ENCODE peak calls at places on chromosomes 5 and 9, in four cellular contexts. One of them, this sample, is unnamed.
A peak's percentile ranks its signal among the peaks of the same experiment; 100 is the strongest.

GRCh38 chr5:79021753-79022152 is 36.6 kb upstream of the ARSB start:
- DNase-seq in A549: no peak
- DNase-seq in K562: no peak
- DNase-seq in HepG2: no peak
- DNase-seq in this sample: no peak

GRCh38 chr9:70488793-70489105 is 74.3 kb upstream of the KLF9 start:
- DNase-seq in A549: no peak
- DNase-seq in K562: no peak
- DNase-seq in HepG2: no peak
- DNase-seq in this sample: no peak

GRCh38 chr9:87342743-87343142 is 154.9 kb upstream of the DAPK1 start:
- DNase-seq in A549: no peak
- DNase-seq in K562: no peak
- DNase-seq in HepG2: no peak
- DNase-seq in this sample: no peak

GRCh38 chr5:169945831-169946261 is 34.4 kb downstream of the INSYN2B start:
- DNase-seq in A549: no peak
- DNase-seq in K562: no peak
- DNase-seq in HepG2: no peak
- DNase-seq in this sample: peak; percentile 16

GRCh38 chr5:95641803-95642220 is 4.8 kb upstream of the RFESD start:
- DNase-seq in A549: no peak
- DNase-seq in K562: no peak
- DNase-seq in HepG2: peak; percentile 77
- DNase-seq in this sample: no peak

GRCh38 chr9:120928015-120928719 is 1.6 kb upstream of the TRAF1 start:
- DNase-seq in A549: no peak
- DNase-seq in K562: no peak
- DNase-seq in HepG2: no peak
- DNase-seq in this sample: peak; percentile 40

GRCh38 chr9:127919253-127919815 is 2.5 kb upstream of the ST6GALNAC4 start:
- DNase-seq in A549: peak; percentile 98
- DNase-seq in K562: peak; percentile 53
- DNase-seq in HepG2: peak; percentile 87
- DNase-seq in this sample: no peak

GRCh38 chr5:27129926-27130325 is 91.5 kb upstream of the CDH9 start:
- DNase-seq in A549: no peak
- DNase-seq in K562: no peak
- DNase-seq in HepG2: no peak
- DNase-seq in this sample: no peak

GRCh38 chr5:41435276-41435675 is 75.1 kb downstream of the PLCXD3 start:
- DNase-seq in A549: no peak
- DNase-seq in K562: no peak
- DNase-seq in HepG2: no peak
- DNase-seq in this sample: no peak

GRCh38 chr5:41427505-41427904 is 82.9 kb downstream of the PLCXD3 start:
- DNase-seq in A549: no peak
- DNase-seq in K562: no peak
- DNase-seq in HepG2: no peak
- DNase-seq in this sample: no peak

GRCh38 chr5:41433552-41434181 is 76.7 kb downstream of the PLCXD3 start:
- DNase-seq in A549: no peak
- DNase-seq in K562: no peak
- DNase-seq in HepG2: no peak
- DNase-seq in this sample: peak; percentile 23

DNA sequence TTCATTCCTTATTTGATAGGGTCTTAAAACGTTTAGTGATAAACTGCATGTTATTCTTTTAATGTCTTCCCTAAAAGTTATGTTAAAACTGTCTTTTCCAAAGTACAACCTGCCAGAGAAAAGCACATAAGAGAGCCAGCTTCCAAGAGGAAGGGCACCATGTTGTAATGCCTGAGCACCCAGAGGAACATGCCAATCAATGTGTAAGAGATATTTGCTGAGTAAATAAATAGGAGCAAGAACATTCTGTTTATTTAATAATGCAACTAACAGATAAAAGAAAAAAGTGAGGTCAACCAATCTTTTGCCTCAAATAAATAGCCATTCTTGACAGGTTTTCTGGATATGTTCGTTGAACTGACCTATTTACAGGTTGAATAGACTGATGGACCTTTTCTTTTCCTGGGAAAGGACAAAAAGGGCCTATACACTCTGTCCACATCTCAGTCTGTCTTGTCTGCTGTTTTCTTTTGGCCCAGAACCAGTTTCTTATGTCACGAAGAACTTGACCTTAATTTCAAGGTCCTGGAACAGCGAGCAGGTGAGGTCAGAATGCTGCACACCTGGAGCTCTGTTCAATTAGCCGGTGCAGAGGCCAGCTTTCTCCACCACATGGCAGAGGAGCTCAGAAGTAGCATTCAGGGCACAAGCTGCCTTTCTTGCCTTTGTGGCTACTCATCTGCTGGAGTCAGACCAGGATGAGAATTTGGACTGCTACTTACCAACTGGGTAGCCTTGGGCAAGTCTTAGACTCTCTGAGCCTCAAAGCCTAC is 77.7 kb downstream of the PLCXD3 start:
- DNase-seq in A549: no peak
- DNase-seq in K562: no peak
- DNase-seq in HepG2: no peak
- DNase-seq in this sample: no peak
- TF ChIP-seq HMGXB4 in A549: no peak
- TF ChIP-seq HMGXB4 in K562: no peak
- TF ChIP-seq HMGXB4 in HepG2: no peak
- TF ChIP-seq HMGXB4 in this sample: no peak

GRCh38 chr5:42756630-42757601 is at the start of gene CCDC152:
- DNase-seq in A549: no peak
- DNase-seq in K562: peak; percentile 13
- DNase-seq in HepG2: no peak
- DNase-seq in this sample: peak; percentile 78
- TF ChIP-seq HMGXB4 in A549: no peak
- TF ChIP-seq HMGXB4 in K562: no peak
- TF ChIP-seq HMGXB4 in HepG2: no peak
- TF ChIP-seq HMGXB4 in this sample: no peak

GRCh38 chr9:97850746-97851449 is 2.1 kb upstream of the FOXE1 start:
- DNase-seq in A549: no peak
- DNase-seq in K562: no peak
- DNase-seq in HepG2: no peak
- DNase-seq in this sample: no peak

GRCh38 chr9:97849980-97850379 is 3.0 kb upstream of the FOXE1 start:
- DNase-seq in A549: no peak
- DNase-seq in K562: no peak
- DNase-seq in HepG2: no peak
- DNase-seq in this sample: no peak

GRCh38 chr9:97847474-97848236 is 5.4 kb upstream of the FOXE1 start:
- DNase-seq in A549: no peak
- DNase-seq in K562: no peak
- DNase-seq in HepG2: no peak
- DNase-seq in this sample: no peak

GRCh38 chr9:97848237-97848581 is 4.8 kb upstream of the FOXE1 start:
- DNase-seq in A549: no peak
- DNase-seq in K562: no peak
- DNase-seq in HepG2: no peak
- DNase-seq in this sample: no peak

DNA sequence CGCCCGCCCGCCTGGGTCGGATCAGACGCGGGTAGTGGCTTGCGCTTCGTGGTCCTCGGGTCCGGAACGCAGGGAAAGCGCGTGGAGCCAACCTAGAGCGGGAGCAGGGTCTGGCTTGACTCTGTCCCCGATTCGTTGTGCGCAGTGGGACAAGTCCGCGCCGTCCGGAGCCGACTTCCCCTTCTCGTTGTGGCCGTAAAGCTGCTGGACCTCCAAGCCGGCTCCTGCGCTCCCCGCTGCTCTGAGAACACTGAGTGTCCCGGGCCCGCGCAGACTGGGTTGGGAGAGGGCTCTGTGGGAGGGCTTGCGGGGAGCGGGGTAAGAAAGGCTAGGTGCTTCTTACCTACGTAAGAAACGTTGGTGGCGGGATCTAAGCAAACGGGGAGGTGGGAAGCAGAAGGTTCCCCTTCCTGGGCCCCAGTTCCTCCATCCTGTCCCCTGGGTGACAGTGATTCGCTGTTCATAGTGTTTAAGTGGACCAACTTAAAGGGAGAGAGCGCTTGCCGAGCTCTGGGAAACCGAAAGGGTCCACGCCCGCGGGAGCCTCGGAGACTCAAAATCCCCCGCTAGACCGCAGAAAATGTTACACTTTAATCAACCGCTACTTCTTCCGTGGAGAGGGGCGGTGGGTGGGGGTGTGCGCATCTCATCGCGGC is 4.3 kb upstream of the FOXE1 start:
- DNase-seq in A549: no peak
- DNase-seq in K562: no peak
- DNase-seq in HepG2: no peak
- DNase-seq in this sample: no peak
- TF ChIP-seq HMGXB4 in A549: no peak
- TF ChIP-seq HMGXB4 in K562: no peak
- TF ChIP-seq HMGXB4 in HepG2: no peak
- TF ChIP-seq HMGXB4 in this sample: no peak

GRCh38 chr9:34370970-34371880 is 5.5 kb downstream of the MYORG start:
- DNase-seq in A549: no peak
- DNase-seq in K562: no peak
- DNase-seq in HepG2: no peak
- DNase-seq in this sample: no peak
- TF ChIP-seq HMGXB4 in A549: no peak
- TF ChIP-seq HMGXB4 in K562: no peak
- TF ChIP-seq HMGXB4 in HepG2: no peak
- TF ChIP-seq HMGXB4 in this sample: no peak

GRCh38 chr9:114336699-114337395 is 7.2 kb downstream of the ORM2 start:
- DNase-seq in A549: no peak
- DNase-seq in K562: no peak
- DNase-seq in HepG2: no peak
- DNase-seq in this sample: no peak

GRCh38 chr9:114335745-114336144 is 6.1 kb downstream of the ORM2 start:
- DNase-seq in A549: no peak
- DNase-seq in K562: no peak
- DNase-seq in HepG2: no peak
- DNase-seq in this sample: no peak

GRCh38 chr9:114339130-114339908 is 9.7 kb downstream of the ORM2 start:
- DNase-seq in A549: peak; percentile 84
- DNase-seq in K562: peak; percentile 86
- DNase-seq in HepG2: peak; percentile 35
- DNase-seq in this sample: peak; percentile 70

GRCh38 chr9:114336157-114336556 is 6.5 kb downstream of the ORM2 start:
- DNase-seq in A549: no peak
- DNase-seq in K562: no peak
- DNase-seq in HepG2: no peak
- DNase-seq in this sample: no peak

GRCh38 chr9:114338187-114338586 is 8.5 kb downstream of the ORM2 start:
- DNase-seq in A549: no peak
- DNase-seq in K562: no peak
- DNase-seq in HepG2: no peak
- DNase-seq in this sample: no peak
- TF ChIP-seq HMGXB4 in A549: no peak
- TF ChIP-seq HMGXB4 in K562: no peak
- TF ChIP-seq HMGXB4 in HepG2: no peak
- TF ChIP-seq HMGXB4 in this sample: no peak

DNA sequence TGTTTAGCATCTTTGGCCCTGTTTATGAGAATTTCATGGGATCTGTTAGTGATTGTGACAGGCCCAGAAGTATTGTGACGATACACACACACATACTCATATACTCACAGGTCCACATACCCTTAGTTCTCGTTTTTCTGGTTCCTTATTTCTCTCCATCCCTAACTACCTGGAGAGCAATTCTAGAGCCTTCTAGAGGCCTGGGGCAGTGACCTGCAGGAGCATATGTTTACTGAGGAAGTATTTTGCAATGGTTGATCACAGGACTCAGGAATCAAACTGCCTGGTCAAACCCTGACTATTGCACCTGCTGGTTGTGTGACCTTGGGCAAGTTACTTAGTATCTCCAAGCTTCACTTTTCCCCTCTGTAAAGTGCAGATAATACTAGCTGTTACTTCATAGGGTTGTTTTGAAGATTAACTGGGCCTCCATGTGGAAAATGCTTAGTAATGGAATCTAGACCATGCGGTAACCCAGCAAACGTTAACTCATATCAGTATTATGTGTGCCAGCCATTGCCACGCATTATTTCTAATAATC is 8.7 kb downstream of the PAPPA start:
- DNase-seq in A549: no peak
- DNase-seq in K562: no peak
- DNase-seq in HepG2: peak; percentile 1
- DNase-seq in this sample: no peak
- TF ChIP-seq HMGXB4 in A549: no peak
- TF ChIP-seq HMGXB4 in K562: no peak
- TF ChIP-seq HMGXB4 in HepG2: no peak
- TF ChIP-seq HMGXB4 in this sample: no peak

GRCh38 chr9:137439158-137439714 is 1.9 kb downstream of the ENTPD8 start:
- DNase-seq in A549: no peak
- DNase-seq in K562: no peak
- DNase-seq in HepG2: no peak
- DNase-seq in this sample: no peak

GRCh38 chr9:137436761-137437600 is 4.2 kb downstream of the ENTPD8 start:
- DNase-seq in A549: no peak
- DNase-seq in K562: no peak
- DNase-seq in HepG2: no peak
- DNase-seq in this sample: peak; percentile 10

GRCh38 chr9:137435980-137436760 is 5.0 kb downstream of the ENTPD8 start:
- DNase-seq in A549: peak; percentile 96
- DNase-seq in K562: peak; percentile 88
- DNase-seq in HepG2: peak; percentile 62
- DNase-seq in this sample: peak; percentile 11

GRCh38 chr9:137438591-137439157 is 2.5 kb downstream of the ENTPD8 start:
- DNase-seq in A549: no peak
- DNase-seq in K562: no peak
- DNase-seq in HepG2: no peak
- DNase-seq in this sample: no peak

DNA sequence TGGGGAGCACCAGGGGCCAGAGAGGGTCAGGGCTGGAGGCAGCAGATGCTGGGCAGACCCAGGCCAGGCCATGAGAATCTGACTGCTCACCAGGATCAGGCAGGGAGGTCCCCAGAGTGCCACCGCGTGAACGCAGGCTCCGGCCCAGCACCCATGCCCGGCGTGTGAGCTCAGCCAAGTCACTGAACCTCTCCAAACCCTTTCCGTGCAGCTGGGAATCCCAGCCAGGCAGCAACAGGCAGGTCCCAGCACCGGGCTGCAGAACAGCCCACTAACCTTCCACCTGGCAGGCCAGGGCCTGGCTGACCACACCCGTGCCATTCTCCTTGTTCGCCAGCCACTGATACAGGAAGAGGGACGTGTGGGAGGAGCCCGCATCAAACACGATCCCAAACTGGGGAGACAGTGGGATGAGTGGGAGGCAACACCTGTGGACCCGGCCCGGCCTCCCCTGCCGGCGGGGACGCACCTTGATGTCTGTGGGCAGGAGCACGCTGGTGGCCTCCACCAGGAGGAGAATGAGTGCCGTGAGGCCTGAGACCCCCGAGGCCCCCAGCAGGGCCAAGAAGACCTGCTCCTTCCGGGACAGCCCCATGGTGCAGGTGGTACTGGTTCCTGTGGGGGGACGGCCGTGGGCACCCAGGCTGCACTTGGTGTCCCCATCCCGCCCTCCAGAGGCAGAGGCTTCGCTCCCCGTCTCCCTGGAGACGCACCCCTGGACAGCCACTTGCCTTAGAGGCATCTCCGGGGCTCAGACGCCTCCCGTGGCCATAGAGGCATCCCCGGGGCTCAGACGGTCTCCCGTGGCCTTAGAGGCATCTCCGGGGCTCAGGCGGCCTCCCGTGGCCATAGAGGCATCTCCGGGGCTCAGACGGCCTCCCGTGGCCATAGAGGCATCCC is 3.2 kb downstream of the ENTPD8 start:
- DNase-seq in A549: no peak
- DNase-seq in K562: no peak
- DNase-seq in HepG2: no peak
- DNase-seq in this sample: no peak
- TF ChIP-seq HMGXB4 in A549: no peak
- TF ChIP-seq HMGXB4 in K562: no peak
- TF ChIP-seq HMGXB4 in HepG2: no peak
- TF ChIP-seq HMGXB4 in this sample: no peak

GRCh38 chr9:103999375-104000062 is 94.6 kb upstream of the SMC2 start:
- DNase-seq in A549: no peak
- DNase-seq in K562: no peak
- DNase-seq in HepG2: no peak
- DNase-seq in this sample: no peak
- TF ChIP-seq HMGXB4 in A549: no peak
- TF ChIP-seq HMGXB4 in K562: no peak
- TF ChIP-seq HMGXB4 in HepG2: no peak
- TF ChIP-seq HMGXB4 in this sample: no peak

This sample was measured in WTC11.